ENCODE peak calls at places on chromosomes 4 and X, in ten cellular contexts. U is uterus, W is sigmoid colon, G is psoas muscle, Y is dorsolateral prefrontal cortex, I is colonic mucosa, P is upper lobe of right lung, L is AG04450, E is kidney, D is PC-3. Z is an unnamed sample.

GRCh38 chrX:52420824-52421443 is 52.1 kb downstream of the XAGE2 start:
- DNase-seq in U (no peak), W (no peak), G (no peak), Y (no peak), I (no peak), P (no peak), L (no peak), E (no peak), D (no peak), Z (no peak)

GRCh38 chr4:118917582-118917981 is 28.9 kb downstream of the SYNPO2 start:
- DNase-seq in U (no peak), W (no peak), G (no peak), Y (no peak), I (no peak), P (no peak), L (no peak), E (no peak), D (peak; percentile 51), Z (no peak)

GRCh38 chr4:165360041-165360782 is 18.6 kb upstream of the CPE start:
- DNase-seq in U (no peak), W (no peak), G (no peak), Y (no peak), I (no peak), P (no peak), L (no peak), E (no peak), D (no peak), Z (no peak)

GRCh38 chr4:17708992-17709759 is 72.2 kb downstream of the FAM184B start:
- DNase-seq in U (no peak), W (no peak), G (no peak), Y (no peak), I (no peak), P (no peak), L (no peak), E (peak; percentile 68), D (no peak), Z (no peak)

GRCh38 chr4:54513231-54513630 is 144.5 kb upstream of the KIT start:
- DNase-seq in U (no peak), W (no peak), G (no peak), Y (no peak), I (no peak), P (no peak), L (peak; percentile 20), E (no peak), D (peak; percentile 48), Z (peak; percentile 66)

GRCh38 chrX:103913356-103914020 is 48.9 kb upstream of the TMSB15B start:
- DNase-seq in U (no peak), W (no peak), G (no peak), Y (no peak), I (no peak), P (no peak), L (no peak), E (no peak), D (peak; percentile 2), Z (no peak)

GRCh38 chrX:71056857-71057256 is 11.3 kb downstream of the SNX12 start:
- DNase-seq in U (no peak), W (no peak), G (no peak), Y (no peak), I (no peak), P (no peak), L (no peak), E (no peak), D (no peak), Z (no peak)

GRCh38 chr4:78518551-78518950 is 33.0 kb upstream of the ANXA3 start:
- DNase-seq in U (no peak), W (no peak), G (no peak), Y (no peak), I (no peak), P (no peak), L (no peak), E (no peak), D (no peak), Z (no peak)

GRCh38 chr4:98610926-98611325 is 47.5 kb downstream of the TSPAN5 start:
- DNase-seq in U (no peak), W (no peak), G (no peak), Y (no peak), I (no peak), P (no peak), L (no peak), E (no peak), D (no peak), Z (no peak)

GRCh38 chr4:98612318-98613250 is 45.8 kb downstream of the TSPAN5 start:
- DNase-seq in U (no peak), W (no peak), G (no peak), Y (no peak), I (no peak), P (no peak), L (no peak), E (no peak), D (no peak), Z (no peak)

GRCh38 chr4:98609946-98610345 is 48.5 kb downstream of the TSPAN5 start:
- DNase-seq in U (no peak), W (no peak), G (no peak), Y (no peak), I (no peak), P (no peak), L (peak; percentile 6), E (no peak), D (no peak), Z (no peak)

GRCh38 chr4:98613453-98614075 is 44.8 kb downstream of the TSPAN5 start:
- DNase-seq in U (no peak), W (no peak), G (no peak), Y (no peak), I (no peak), P (no peak), L (no peak), E (no peak), D (no peak), Z (no peak)

DNA sequence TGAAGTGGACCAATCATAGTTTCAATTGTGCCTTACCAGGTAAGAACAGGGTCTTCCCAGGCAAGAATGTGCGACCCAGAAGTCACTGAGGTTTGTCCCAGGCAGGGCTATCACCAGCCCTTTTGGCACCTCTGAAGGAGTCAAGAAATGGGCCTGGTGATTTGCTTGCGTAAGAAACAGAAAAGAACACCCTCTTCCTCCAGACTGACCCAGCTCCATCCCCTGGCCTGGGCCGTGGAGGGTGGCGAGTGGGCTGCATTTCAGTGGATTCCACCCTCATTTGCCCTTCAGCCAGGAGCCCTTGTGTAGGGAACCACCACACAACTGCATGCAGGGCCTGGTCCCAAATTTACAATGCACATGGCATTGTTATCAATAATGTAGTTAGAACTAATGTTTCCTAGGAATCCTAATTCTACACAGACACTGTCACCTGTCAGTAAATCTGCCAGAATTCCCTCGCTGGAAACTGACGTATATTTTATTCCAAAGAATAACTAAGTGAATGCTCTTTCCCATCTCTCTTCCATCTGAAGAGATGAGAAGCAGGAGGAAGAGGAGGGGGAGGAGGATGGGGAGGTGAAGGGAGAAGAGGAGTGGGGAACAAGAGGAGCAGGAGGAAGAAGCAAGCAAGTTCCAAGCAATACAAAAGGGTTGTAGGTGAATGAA is 46.6 kb downstream of the TSPAN5 start:
- DNase-seq in U (no peak), W (no peak), G (no peak), Y (no peak), I (no peak), P (no peak), L (no peak), E (no peak), D (no peak), Z (no peak)
- H3K27ac ChIP-seq in U (peak overlapping the region; percentile 17), W (no peak overlapping the region), G (peak overlapping the region; percentile 23), Y (peak overlapping the region; percentile 72), I (no peak overlapping the region), P (no peak overlapping the region), L (peak overlapping the region; percentile 21), E (no peak overlapping the region), D (no peak overlapping the region), Z (no peak overlapping the region)

GRCh38 chr4:127783026-127783769 is 1.1 kb downstream of the HSPA4L start:
- DNase-seq in U (peak; percentile 62), W (peak; percentile 87), G (peak; percentile 57), Y (peak; percentile 62), I (peak; percentile 75), P (peak; percentile 71), L (no peak), E (peak; percentile 69), D (peak; percentile 35), Z (peak; percentile 91)

GRCh38 chr4:127793528-127793927 is 11.4 kb downstream of the HSPA4L start:
- DNase-seq in U (no peak), W (no peak), G (no peak), Y (no peak), I (no peak), P (no peak), L (no peak), E (no peak), D (no peak), Z (no peak)

GRCh38 chr4:127783971-127784519 is 1.9 kb downstream of the HSPA4L start:
- DNase-seq in U (no peak), W (no peak), G (no peak), Y (no peak), I (no peak), P (no peak), L (no peak), E (no peak), D (no peak), Z (peak; percentile 5)

DNA sequence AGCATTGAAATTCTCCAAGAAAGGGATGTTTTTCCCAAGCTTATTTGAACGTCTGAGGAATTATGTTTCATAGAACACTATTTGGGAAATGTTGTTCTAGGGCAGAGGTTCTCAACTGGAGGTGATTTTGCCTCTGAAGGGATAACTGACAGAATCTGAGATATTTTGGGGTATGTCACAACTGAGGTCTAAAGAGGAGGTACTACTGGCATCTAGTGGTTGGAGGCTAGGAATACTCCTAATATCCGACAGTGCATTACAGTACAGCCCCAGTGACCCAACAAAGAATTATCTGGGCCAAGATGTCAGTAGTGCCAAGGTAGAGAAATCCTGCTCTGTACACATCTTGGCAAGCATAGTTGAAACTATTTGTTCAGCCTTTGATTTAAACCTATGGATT is 6.4 kb downstream of the HSPA4L start:
- DNase-seq in U (no peak), W (no peak), G (no peak), Y (no peak), I (no peak), P (no peak), L (no peak), E (no peak), D (peak; percentile 47), Z (peak; percentile 12)
- TF ChIP-seq CTCF in U (peak; percentile 3), W (no peak), G (no peak), Y (no peak), I (no peak), P (peak; percentile 25), L (peak; percentile 18), E (no peak), D (peak; percentile 66), Z (peak; percentile 21)

DNA sequence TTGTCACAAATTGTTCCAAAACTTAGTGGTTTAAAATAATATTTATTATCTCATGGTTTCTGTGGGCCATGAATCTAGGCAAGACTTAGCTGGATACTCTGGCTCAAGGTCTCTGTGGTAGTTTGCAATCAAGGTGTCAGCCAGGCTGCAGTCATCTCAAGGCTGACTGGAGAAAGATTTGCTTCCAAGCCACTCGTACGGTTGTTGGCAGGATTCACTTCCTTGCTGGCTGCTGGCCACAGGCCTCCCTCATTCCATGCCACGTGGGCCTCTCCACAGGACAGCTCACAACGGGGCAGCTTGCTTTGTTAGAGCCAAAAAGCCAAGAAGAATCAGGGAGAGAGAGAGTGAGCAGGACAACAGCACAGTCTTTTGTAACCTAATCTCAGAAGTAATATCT is 101.4 kb downstream of the WWC2 start:
- DNase-seq in U (peak; percentile 25), W (no peak), G (peak; percentile 56), Y (no peak), I (peak; percentile 19), P (peak; percentile 88), L (peak; percentile 70), E (peak; percentile 83), D (peak; percentile 91), Z (peak; percentile 34)
- H3K27ac ChIP-seq in U (no peak overlapping the region), W (no peak overlapping the region), G (no peak overlapping the region), Y (no peak overlapping the region), I (no peak overlapping the region), P (no peak overlapping the region), L (peak overlapping the region; percentile 11), E (no peak overlapping the region), D (peak overlapping the region; percentile 79), Z (peak overlapping the region; percentile 53)

GRCh38 chrX:114344756-114345155 is 239.1 kb upstream of the HTR2C start:
- DNase-seq in U (no peak), W (no peak), G (no peak), Y (no peak), I (no peak), P (no peak), L (no peak), E (no peak), D (peak; percentile 49), Z (peak; percentile 3)
- TF ChIP-seq CTCF in U (peak; percentile 28), W (peak; percentile 31), G (peak; percentile 52), Y (peak; percentile 67), I (peak; percentile 71), P (peak; percentile 53), L (peak; percentile 49), E (peak; percentile 43), D (peak; percentile 71), Z (peak; percentile 63)